ENCODE peak calls at places on chromosome 20, in nine cellular contexts. A is H54, U is A549, K is body of pancreas, B is sigmoid colon, P is H1, Q is breast epithelium, Z is gastrocnemius medialis, F is right lobe of liver. W is an unnamed sample.

GRCh38 chr20:12575352-12576095 is 433.2 kb upstream of the SPTLC3 start:
- DNase-seq in A (no peak), U (no peak), K (peak; percentile 67), B (peak; percentile 95), P (no peak), Q (no peak), Z (peak; percentile 50), F (no peak), W (no peak)

GRCh38 chr20:38748863-38749153 is 548 bp downstream of the ACTR5 start:
- DNase-seq in A (no peak), U (no peak), K (no peak), B (no peak), P (no peak), Q (no peak), Z (no peak), F (no peak), W (peak; percentile 59)

GRCh38 chr20:13800728-13801134 is 15.9 kb downstream of the NDUFAF5 start:
- DNase-seq in A (peak; percentile 30), U (no peak), K (peak; percentile 94), B (peak; percentile 96), P (no peak), Q (peak; percentile 77), Z (peak; percentile 98), F (peak; percentile 98), W (no peak)

GRCh38 chr20:43102394-43102793 is 87.3 kb downstream of the PTPRT start:
- DNase-seq in A (no peak), U (no peak), K (no peak), B (no peak), P (peak; percentile 13), Q (no peak), Z (no peak), F (no peak), W (no peak)

GRCh38 chr20:51424270-51425041 is 118.1 kb downstream of the NFATC2 start:
- DNase-seq in A (no peak), U (no peak), K (no peak), B (no peak), P (no peak), Q (no peak), Z (no peak), F (no peak), W (no peak)

GRCh38 chr20:29878281-29878741 is 1379.2 kb upstream of the DEFB115 start:
- DNase-seq in A (peak; percentile 20), U (peak; percentile 55), K (no peak), B (peak; percentile 73), P (no peak), Q (peak; percentile 52), Z (no peak), F (peak; percentile 53), W (no peak)

GRCh38 chr20:37801921-37802320 is 101.0 kb upstream of the VSTM2L start:
- DNase-seq in A (no peak), U (no peak), K (no peak), B (no peak), P (no peak), Q (no peak), Z (no peak), F (no peak), W (no peak)

GRCh38 chr20:38950254-38950653 is 11.9 kb upstream of the DHX35 start:
- DNase-seq in A (no peak), U (no peak), K (no peak), B (no peak), P (no peak), Q (no peak), Z (no peak), F (no peak), W (no peak)

GRCh38 chr20:13220194-13220856 is 749 bp upstream of the ISM1 start:
- DNase-seq in A (no peak), U (peak; percentile 55), K (peak; percentile 77), B (peak; percentile 86), P (peak; percentile 50), Q (peak; percentile 60), Z (peak; percentile 48), F (peak; percentile 85), W (peak; percentile 7)

GRCh38 chr20:39264506-39265172 is 302.5 kb downstream of the DHX35 start:
- DNase-seq in A (peak; percentile 73), U (peak; percentile 80), K (peak; percentile 65), B (peak; percentile 82), P (peak; percentile 39), Q (peak; percentile 58), Z (peak; percentile 49), F (peak; percentile 64), W (peak; percentile 36)

GRCh38 chr20:17875981-17876385 is 92.6 kb downstream of the SNX5 start:
- DNase-seq in A (no peak), U (no peak), K (no peak), B (peak; percentile 67), P (no peak), Q (no peak), Z (no peak), F (no peak), W (no peak)

GRCh38 chr20:17873410-17874270 is 95.0 kb downstream of the SNX5 start:
- DNase-seq in A (peak; percentile 83), U (peak; percentile 33), K (peak; percentile 96), B (peak; percentile 97), P (no peak), Q (peak; percentile 87), Z (peak; percentile 75), F (peak; percentile 95), W (no peak)

GRCh38 chr20:17874271-17875105 is 94.1 kb downstream of the SNX5 start:
- DNase-seq in A (no peak), U (no peak), K (no peak), B (no peak), P (no peak), Q (no peak), Z (no peak), F (no peak), W (no peak)

GRCh38 chr20:17872920-17873319 is 95.7 kb downstream of the SNX5 start:
- DNase-seq in A (no peak), U (no peak), K (no peak), B (peak; percentile 58), P (no peak), Q (no peak), Z (no peak), F (no peak), W (no peak)

DNA sequence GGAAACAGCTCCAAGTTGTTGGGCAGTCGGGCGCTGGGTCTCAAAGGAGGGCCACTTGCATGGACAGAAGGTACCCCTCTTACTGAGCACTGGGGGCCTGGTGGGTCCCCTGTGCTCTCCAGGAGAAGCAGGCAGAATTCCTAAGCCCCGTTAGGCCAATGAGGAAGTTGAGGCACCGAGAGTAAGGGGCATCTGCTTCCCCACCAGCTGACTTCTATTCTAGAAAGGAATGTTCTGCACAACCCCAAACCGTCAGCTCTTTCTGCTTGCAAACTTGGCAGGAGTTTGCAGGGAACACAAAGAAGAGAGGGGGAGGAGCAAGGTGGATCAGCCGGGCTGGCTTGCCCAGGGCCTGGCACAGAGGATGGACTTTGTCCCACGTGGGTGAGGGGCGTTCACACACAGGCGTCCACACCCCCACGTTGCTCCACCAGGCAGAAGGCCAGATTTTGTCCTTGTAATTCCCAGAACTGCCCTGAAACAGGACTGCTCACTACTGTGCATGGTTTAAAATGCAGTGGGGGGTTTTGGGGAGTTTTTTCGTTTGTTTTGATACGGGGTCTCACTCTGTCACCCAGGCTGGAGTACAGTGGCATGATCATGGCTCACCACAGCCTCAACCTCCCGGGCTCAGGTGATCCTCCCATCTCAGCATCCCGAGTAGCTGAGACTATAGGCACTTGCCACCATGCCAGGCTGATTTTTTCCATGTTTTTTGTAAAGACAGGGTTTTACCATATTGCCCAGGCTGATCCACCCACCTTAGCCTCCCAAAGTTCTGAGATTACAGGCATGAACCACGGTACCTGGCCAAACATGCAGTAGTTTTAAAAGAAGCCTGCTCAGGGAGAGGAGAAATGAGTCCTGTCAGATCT is 93.3 kb downstream of the SNX5 start:
- DNase-seq in A (no peak), U (no peak), K (peak; percentile 99), B (peak; percentile 95), P (no peak), Q (peak; percentile 91), Z (peak; percentile 52), F (peak; percentile 98), W (no peak)
- TF ChIP-seq POLR2A in A (no peak), U (no peak), K (no peak), B (no peak), P (no peak), Q (no peak), Z (no peak), F (peak; percentile 18), W (no peak)

GRCh38 chr20:59042151-59042795 is at the start of gene PRELID3B:
- DNase-seq in A (no peak), U (peak; percentile 30), K (peak; percentile 29), B (peak; percentile 77), P (no peak), Q (no peak), Z (peak; percentile 26), F (peak; percentile 61), W (no peak)
- TF ChIP-seq POLR2A in A (no peak), U (peak; percentile 24), K (peak; percentile 69), B (peak; percentile 55), P (no peak), Q (no peak), Z (peak; percentile 74), F (peak; percentile 65), W (peak; percentile 48)

DNA sequence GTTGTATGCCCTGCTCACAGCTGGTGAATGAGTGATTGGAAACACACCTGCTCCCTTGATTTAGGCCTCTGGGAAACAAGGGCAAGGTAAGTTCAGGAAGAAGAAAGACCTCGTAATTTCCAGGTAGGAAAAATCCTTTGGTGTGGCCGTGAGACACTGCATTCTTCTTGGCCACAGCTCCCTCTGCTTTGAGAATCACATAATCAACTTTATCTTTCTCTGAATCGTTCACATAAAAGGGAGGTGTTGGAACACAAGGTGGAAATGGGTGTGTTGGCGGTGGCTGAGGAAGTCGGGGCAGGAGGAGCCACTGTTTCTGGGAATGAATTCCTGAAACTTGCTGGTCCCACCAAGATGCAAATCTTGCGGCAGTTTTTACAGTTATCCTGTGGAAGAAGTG is 25.9 kb downstream of the FAM209B start:
- DNase-seq in A (no peak), U (no peak), K (no peak), B (no peak), P (no peak), Q (no peak), Z (no peak), F (no peak), W (no peak)
- TF ChIP-seq POLR2A in A (no peak), U (no peak), K (no peak), B (no peak), P (no peak), Q (no peak), Z (no peak), F (no peak), W (no peak)

GRCh38 chr20:57474191-57474590 is 50.7 kb downstream of the CTCFL start:
- DNase-seq in A (no peak), U (no peak), K (no peak), B (peak; percentile 32), P (no peak), Q (no peak), Z (no peak), F (no peak), W (no peak)

GRCh38 chr20:57475388-57476072 is 49.4 kb downstream of the CTCFL start:
- DNase-seq in A (no peak), U (no peak), K (no peak), B (peak; percentile 37), P (no peak), Q (no peak), Z (no peak), F (peak; percentile 18), W (no peak)

GRCh38 chr20:57476641-57477461 is 48.1 kb downstream of the CTCFL start:
- DNase-seq in A (no peak), U (no peak), K (no peak), B (peak; percentile 57), P (no peak), Q (no peak), Z (no peak), F (peak; percentile 43), W (no peak)

GRCh38 chr20:57474816-57475215 is 50.1 kb downstream of the CTCFL start:
- DNase-seq in A (no peak), U (no peak), K (no peak), B (peak; percentile 53), P (no peak), Q (peak; percentile 27), Z (no peak), F (peak; percentile 45), W (no peak)

GRCh38 chr20:57476073-57476526 is 48.8 kb downstream of the CTCFL start:
- DNase-seq in A (no peak), U (no peak), K (no peak), B (peak; percentile 36), P (no peak), Q (no peak), Z (peak; percentile 58), F (peak; percentile 34), W (no peak)
- TF ChIP-seq POLR2A in A (no peak), U (no peak), K (no peak), B (no peak), P (no peak), Q (no peak), Z (peak; percentile 62), F (no peak), W (no peak)